ENCODE peak calls at places on chromosomes 3 and 15, in eight cellular contexts. B, L, U, F, D, P, C and I are unnamed samples.

GRCh38 chr3:169662215-169663070 is 1.1 kb downstream of the MECOM start:
- DNase-seq in B (no peak), D (peak; percentile 53), F (peak; percentile 71), P (peak; percentile 79), C (peak; percentile 81), L (no peak), U (peak; percentile 90), I (peak; percentile 59)

GRCh38 chr3:155313303-155313702 is 19.8 kb upstream of the STRIT1 start:
- DNase-seq in L (no peak), C (no peak), F (no peak), B (no peak), P (no peak), U (no peak), D (no peak), I (no peak)

GRCh38 chr15:69663441-69663840 is 210.8 kb downstream of the RPLP1 start:
- DNase-seq in D (no peak), L (no peak), B (no peak), C (no peak), F (no peak), P (no peak), U (no peak), I (no peak)

GRCh38 chr3:22315925-22316324 is 564.9 kb upstream of the ZNF385D start:
- DNase-seq in F (no peak), U (no peak), D (no peak), L (no peak), B (no peak), C (no peak), P (no peak), I (no peak)

GRCh38 chr3:42706721-42707619 is 4.4 kb upstream of the HHATL start:
- DNase-seq in C (peak; percentile 12), P (no peak), D (no peak), B (no peak), F (peak; percentile 42), L (no peak), U (no peak), I (no peak)

GRCh38 chr3:133540896-133541674 is 32.4 kb upstream of the CDV3 start:
- DNase-seq in D (no peak), B (no peak), U (no peak), P (peak; percentile 54), F (no peak), C (no peak), L (no peak), I (no peak)

GRCh38 chr3:45816544-45816943 is 20.2 kb upstream of the SLC6A20 start:
- DNase-seq in U (no peak), C (peak; percentile 48), F (no peak), B (no peak), D (no peak), L (no peak), P (no peak), I (no peak)

GRCh38 chr15:61141497-61142125 is 87.5 kb downstream of the RORA start:
- DNase-seq in C (no peak), D (no peak), B (no peak), L (no peak), P (no peak), U (no peak), F (no peak), I (no peak)

GRCh38 chr3:116897382-116897781 is 187.8 kb downstream of the TUSC7 start:
- DNase-seq in D (no peak), C (no peak), L (no peak), B (no peak), P (no peak), U (no peak), F (no peak), I (no peak)

GRCh38 chr3:131109156-131109555 is 82.5 kb downstream of the NEK11 start:
- DNase-seq in L (no peak), F (no peak), D (peak; percentile 16), U (no peak), C (no peak), B (no peak), P (peak; percentile 79), I (no peak)

GRCh38 chr3:190175490-190175889 is 54.8 kb upstream of the P3H2 start:
- DNase-seq in F (no peak), U (no peak), L (no peak), P (no peak), C (no peak), B (no peak), D (no peak), I (no peak)

GRCh38 chr3:195904364-195904763 is 4.0 kb downstream of the TNK2 start:
- DNase-seq in C (no peak), F (no peak), U (no peak), P (peak; percentile 52), D (no peak), B (no peak), L (no peak), I (no peak)

GRCh38 chr3:150078983-150079739 is 108.5 kb upstream of the PFN2 start:
- DNase-seq in D (no peak), P (no peak), C (no peak), L (no peak), U (no peak), B (no peak), F (no peak), I (peak; percentile 46)

GRCh38 chr15:57920916-57921315 is 144.6 kb downstream of the ALDH1A2 start:
- DNase-seq in B (no peak), C (no peak), D (no peak), P (no peak), U (no peak), L (no peak), F (no peak), I (no peak)

GRCh38 chr15:51368751-51369450 is 27.4 kb downstream of the GLDN start:
- DNase-seq in L (no peak), U (no peak), P (no peak), F (no peak), B (no peak), D (no peak), C (no peak), I (no peak)

GRCh38 chr15:84749111-84749991 is 959 bp downstream of the ZNF592 start:
- DNase-seq in F (peak; percentile 79), P (peak; percentile 79), U (no peak), B (no peak), L (no peak), D (peak; percentile 44), C (peak; percentile 56), I (peak; percentile 69)

GRCh38 chr3:13194285-13195209 is 121.3 kb upstream of the IQSEC1 start:
- DNase-seq in L (no peak), U (no peak), F (no peak), B (no peak), P (peak; percentile 29), D (no peak), C (no peak), I (no peak)

GRCh38 chr15:89136818-89137772 is 48.8 kb downstream of the ABHD2 start:
- DNase-seq in C (peak; percentile 76), P (no peak), F (no peak), U (no peak), B (no peak), D (no peak), L (no peak), I (no peak)

GRCh38 chr3:47012342-47013230 is 33.1 kb downstream of the NBEAL2 start:
- DNase-seq in B (no peak), P (no peak), U (peak; percentile 8), F (peak; percentile 60), C (no peak), L (no peak), D (no peak), I (no peak)

GRCh38 chr3:129068291-129068886 is 7.8 kb downstream of the GP9 start:
- DNase-seq in B (no peak), F (no peak), D (no peak), L (no peak), P (no peak), C (no peak), U (no peak), I (no peak)

GRCh38 chr3:175735866-175736265 is 876.7 kb downstream of the NAALADL2 start:
- DNase-seq in D (no peak), P (no peak), C (no peak), U (no peak), B (no peak), F (no peak), L (no peak), I (no peak)

GRCh38 chr3:23002846-23003800 is 200.0 kb upstream of the UBE2E2 start:
- DNase-seq in P (peak; percentile 4), C (peak; percentile 26), L (no peak), F (no peak), U (peak; percentile 69), D (no peak), B (no peak), I (peak; percentile 55)

GRCh38 chr3:14243782-14244181 is 65.2 kb downstream of the LSM3 start:
- DNase-seq in D (no peak), L (no peak), C (no peak), P (no peak), U (no peak), F (no peak), B (no peak), I (no peak)

GRCh38 chr3:140128217-140129137 is 193.5 kb downstream of the CLSTN2 start:
- DNase-seq in D (no peak), U (peak; percentile 21), B (no peak), P (peak; percentile 17), F (no peak), C (peak; percentile 43), L (peak; percentile 29), I (peak; percentile 77)

GRCh38 chr3:107752202-107752990 is 229.6 kb downstream of the BBX start:
- DNase-seq in U (no peak), D (no peak), L (no peak), C (no peak), F (no peak), B (no peak), P (peak; percentile 45), I (peak; percentile 61)

GRCh38 chr15:40909662-40910625 is 15.7 kb downstream of the VPS18 start:
- DNase-seq in U (no peak), F (no peak), C (no peak), L (no peak), P (no peak), B (no peak), D (no peak), I (no peak)

GRCh38 chr15:90716317-90716975 is 700 bp upstream of the BLM start:
- DNase-seq in D (no peak), B (no peak), L (no peak), C (no peak), P (no peak), U (no peak), F (no peak), I (peak; percentile 65)

GRCh38 chr3:24686764-24687163 is 192.1 kb upstream of the THRB start:
- DNase-seq in F (no peak), B (no peak), C (no peak), L (no peak), U (no peak), D (no peak), P (peak; percentile 7), I (no peak)

GRCh38 chr15:69357773-69358765 is 56.1 kb upstream of the KIF23 start:
- DNase-seq in L (no peak), B (no peak), C (no peak), D (no peak), P (no peak), F (no peak), U (no peak), I (no peak)

GRCh38 chr3:142459096-142459495 is 11.3 kb upstream of the XRN1 start:
- DNase-seq in U (no peak), P (no peak), F (no peak), L (no peak), D (no peak), C (no peak), B (no peak), I (no peak)